ENCODE peak calls at places on chromosomes 11 and 22, in four cellular contexts. One of them, this sample, is unnamed.

GRCh38 chr11:75562836-75563484 is 907 bp downstream of the SERPINH1 start:
- DNase-seq in heart right ventricle: peak; percentile 77
- DNase-seq in Daoy: peak; percentile 86
- DNase-seq in GM12891: no peak
- DNase-seq in this sample: no peak

GRCh38 chr11:122661182-122661945 is 5.8 kb downstream of the UBASH3B start:
- DNase-seq in GM12891: no peak
- DNase-seq in Daoy: no peak
- DNase-seq in heart right ventricle: no peak
- DNase-seq in this sample: no peak

GRCh38 chr11:28632338-28632737 is 524.1 kb downstream of the METTL15 start:
- DNase-seq in GM12891: no peak
- DNase-seq in heart right ventricle: no peak
- DNase-seq in Daoy: peak; percentile 24
- DNase-seq in this sample: no peak

GRCh38 chr22:35458547-35459422 is 58.8 kb downstream of the MCM5 start:
- DNase-seq in Daoy: no peak
- DNase-seq in GM12891: no peak
- DNase-seq in heart right ventricle: no peak
- DNase-seq in this sample: no peak

GRCh38 chr22:26431151-26431995 is 2.3 kb downstream of the ASPHD2 start:
- DNase-seq in heart right ventricle: no peak
- DNase-seq in Daoy: peak; percentile 29
- DNase-seq in GM12891: no peak
- DNase-seq in this sample: peak; percentile 69

GRCh38 chr11:130527648-130528300 is 79.3 kb downstream of the ADAMTS15 start:
- DNase-seq in Daoy: peak; percentile 81
- DNase-seq in heart right ventricle: peak; percentile 55
- DNase-seq in GM12891: no peak
- DNase-seq in this sample: no peak

GRCh38 chr11:107661656-107662055 is 50.2 kb downstream of the SLN start:
- DNase-seq in Daoy: no peak
- DNase-seq in GM12891: no peak
- DNase-seq in heart right ventricle: no peak
- DNase-seq in this sample: no peak

GRCh38 chr11:122897606-122898210 is 15.1 kb downstream of the JHY start:
- DNase-seq in Daoy: no peak
- DNase-seq in heart right ventricle: no peak
- DNase-seq in GM12891: no peak
- DNase-seq in this sample: no peak

GRCh38 chr22:23236026-23236425 is 55.7 kb downstream of the BCR start:
- DNase-seq in GM12891: no peak
- DNase-seq in Daoy: no peak
- DNase-seq in heart right ventricle: no peak
- DNase-seq in this sample: no peak

GRCh38 chr11:35393093-35393492 is 26.3 kb downstream of the SLC1A2 start:
- DNase-seq in GM12891: no peak
- DNase-seq in heart right ventricle: no peak
- DNase-seq in Daoy: no peak
- DNase-seq in this sample: no peak

GRCh38 chr11:125183641-125184040 is 19.1 kb downstream of the PKNOX2 start:
- DNase-seq in Daoy: no peak
- DNase-seq in heart right ventricle: no peak
- DNase-seq in GM12891: no peak
- DNase-seq in this sample: no peak

This sample was measured in GM20000.